ENCODE peak calls at places on chromosome 19, in seven cellular contexts. W, A, M, N, Q, S and E are unnamed samples.

GRCh38 chr19:49749055-49749716 is 13.9 kb downstream of the TSKS start:
- DNase-seq in Q (no peak), N (no peak), S (no peak), W (no peak), M (no peak), A (no peak), E (no peak)

GRCh38 chr19:46785054-46785979 is 3.1 kb downstream of the SLC1A5 start:
- DNase-seq in N (no peak), M (no peak), Q (no peak), W (no peak), S (no peak), A (no peak), E (no peak)

GRCh38 chr19:9362905-9363304 is at the start of gene ZNF177:
- DNase-seq in Q (no peak), A (no peak), M (no peak), N (no peak), W (no peak), S (no peak), E (no peak)

GRCh38 chr19:30202060-30202600 is 170.1 kb upstream of the ZNF536 start:
- DNase-seq in M (no peak), N (no peak), A (no peak), S (no peak), Q (no peak), W (no peak), E (no peak)

GRCh38 chr19:32861596-32861995 is 8.0 kb downstream of the SLC7A9 start:
- DNase-seq in Q (peak), W (no peak), N (no peak), A (no peak), M (no peak), S (no peak), E (no peak)

GRCh38 chr19:17281391-17282304 is at the start of gene ANKLE1:
- DNase-seq in W (no peak), Q (peak), A (no peak), S (no peak), N (no peak), M (no peak), E (no peak)

GRCh38 chr19:8085606-8086464 is 33.3 kb downstream of the CCL25 start:
- DNase-seq in N (no peak), Q (peak), A (no peak), W (no peak), M (no peak), S (peak), E (no peak)

GRCh38 chr19:15424692-15425272 is 6.0 kb upstream of the AKAP8L start:
- DNase-seq in N (no peak), S (no peak), W (no peak), A (no peak), Q (no peak), M (no peak), E (no peak)

GRCh38 chr19:35643255-35644205 is 2.0 kb downstream of the ETV2 start:
- DNase-seq in A (peak), Q (peak), W (peak), N (peak), S (peak), M (peak), E (peak)

GRCh38 chr19:52065399-52065798 is 16.8 kb upstream of the ZNF432 start:
- DNase-seq in A (no peak), N (no peak), S (no peak), Q (no peak), W (no peak), M (no peak), E (no peak)
- H3K4me3 ChIP-seq in A (no peak), N (no peak), S (no peak), Q (no peak), W (no peak), M (no peak), E (no peak)

GRCh38 chr19:53545271-53546065 is 7.5 kb downstream of the ZNF331 start:
- DNase-seq in W (no peak), S (peak), Q (no peak), A (peak), N (no peak), M (no peak), E (no peak)
- TF ChIP-seq POLR2A in W (no peak), S (no peak), Q (no peak), A (peak), N (no peak), M (no peak), E (no peak)

DNA sequence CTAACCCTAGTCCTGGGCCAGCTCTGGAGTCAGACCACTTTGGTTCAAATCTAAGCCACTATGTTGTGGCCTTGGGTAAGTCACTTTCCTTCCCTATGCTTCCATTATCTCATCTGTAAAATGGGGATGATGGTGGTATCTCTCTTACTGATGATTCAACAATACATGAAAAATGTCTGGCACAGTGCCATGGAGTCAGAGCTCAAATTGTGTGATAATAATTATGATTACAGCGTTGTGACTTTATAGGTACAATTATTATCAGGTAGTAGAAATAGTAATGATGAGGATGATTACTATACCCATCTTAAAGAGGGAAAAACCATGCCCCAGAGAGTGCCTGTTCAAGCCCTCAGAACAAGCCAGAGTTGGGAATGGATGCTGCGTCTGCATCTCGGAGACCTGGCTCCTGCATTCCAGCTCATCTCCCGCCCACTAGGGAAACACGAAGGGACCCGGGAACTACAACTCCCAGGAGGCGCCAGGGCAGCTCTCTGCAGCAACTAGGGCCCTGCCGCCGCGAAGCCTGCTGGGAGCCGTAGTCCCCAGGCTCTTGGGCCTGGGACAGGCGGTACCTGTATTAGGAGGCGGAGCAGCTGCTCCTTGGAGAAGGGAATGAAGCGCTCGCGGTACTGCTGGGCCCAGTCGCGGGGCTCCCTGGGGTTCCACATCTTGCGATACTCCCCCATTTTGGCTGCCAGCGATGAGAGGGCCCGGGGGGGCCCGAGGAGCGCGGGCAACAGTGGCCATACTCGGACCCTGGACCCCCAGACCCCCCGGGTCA is 832 bp downstream of the TMEM143 start:
- DNase-seq in S (peak), W (peak), A (peak), Q (peak), N (peak), M (peak), E (peak)
- TF ChIP-seq CTCF in S (no peak), W (no peak), A (no peak), Q (peak), N (peak), M (peak), E (no peak)

GRCh38 chr19:39940221-39940833 is 5.9 kb upstream of the FCGBP start:
- DNase-seq in S (no peak), N (no peak), Q (no peak), W (no peak), A (no peak), M (no peak), E (no peak)
- H3K4me3 ChIP-seq in S (no peak), N (no peak), Q (no peak), W (no peak), A (no peak), M (no peak), E (no peak)